ENCODE peak calls at places on chromosomes 2 and 18, in ten cellular contexts. E is fibroblast of pulmonary artery; H is cardiac muscle cell; U is activated CD8-positive, alpha-beta T cell treated with anti-CD3 and anti-CD28 coated beads for 36 hours; Q is mesothelial cell of epicardium; I is brain microvascular endothelial cell; W is vagina; M is HFFc6; P is HepG2; X is fibroblast of lung. B is an unnamed sample.

GRCh38 chr2:216017365-216017764 is 4.0 kb upstream of the MREG start:
- DNase-seq in E (no peak), H (no peak), U (peak), Q (no peak), I (no peak), W (no peak), M (peak), P (no peak), X (no peak), B (no peak)

GRCh38 chr2:212939777-212940531 is 211.5 kb downstream of the IKZF2 start:
- DNase-seq in E (no peak), H (no peak), U (no peak), Q (no peak), I (no peak), W (no peak), M (no peak), P (peak), X (no peak), B (no peak)

GRCh38 chr2:130765464-130765863 is 10.1 kb downstream of the AMER3 start:
- DNase-seq in E (no peak), H (no peak), U (no peak), Q (no peak), I (no peak), W (no peak), M (no peak), P (no peak), X (no peak), B (no peak)

GRCh38 chr2:23901966-23902942 is 24.7 kb downstream of the ATAD2B start:
- DNase-seq in E (peak), H (no peak), U (no peak), Q (no peak), I (no peak), W (no peak), M (peak), P (no peak), X (peak), B (no peak)

GRCh38 chr18:49207373-49207772 is 253.1 kb downstream of the DYM start:
- DNase-seq in E (peak), H (no peak), U (no peak), Q (no peak), I (peak), W (no peak), M (peak), P (no peak), X (no peak), B (no peak)

GRCh38 chr2:196959750-196960392 is 33.4 kb upstream of the PGAP1 start:
- DNase-seq in E (peak), H (no peak), U (no peak), Q (no peak), I (no peak), W (no peak), M (no peak), P (peak), X (peak), B (no peak)

GRCh38 chr2:170930132-170931109 is 1.4 kb downstream of the GORASP2 start:
- DNase-seq in E (peak), H (peak), U (peak), Q (no peak), I (peak), W (no peak), M (peak), P (peak), X (peak), B (peak)

GRCh38 chr18:36493349-36494281 is 196.1 kb downstream of the FHOD3 start:
- DNase-seq in E (peak), H (peak), U (no peak), Q (no peak), I (no peak), W (no peak), M (no peak), P (peak), X (no peak), B (no peak)

GRCh38 chr2:206869824-206870495 is 69.4 kb upstream of the CPO start:
- DNase-seq in E (no peak), H (no peak), U (no peak), Q (no peak), I (no peak), W (no peak), M (no peak), P (no peak), X (no peak), B (no peak)

GRCh38 chr2:205965707-205966106 is 120.3 kb downstream of the INO80D start:
- DNase-seq in E (no peak), H (no peak), U (no peak), Q (no peak), I (no peak), W (no peak), M (no peak), P (no peak), X (no peak), B (no peak)

GRCh38 chr2:111049792-111050640 is 70.7 kb upstream of the BCL2L11 start:
- DNase-seq in E (peak), H (peak), U (peak), Q (no peak), I (no peak), W (no peak), M (no peak), P (peak), X (no peak), B (no peak)

GRCh38 chr2:131148426-131148825 is 43.3 kb downstream of the PLEKHB2 start:
- DNase-seq in E (no peak), H (no peak), U (no peak), Q (no peak), I (no peak), W (no peak), M (no peak), P (no peak), X (no peak), B (no peak)

GRCh38 chr18:45851196-45851925 is 25.9 kb downstream of the SIGLEC15 start:
- DNase-seq in E (no peak), H (peak), U (no peak), Q (no peak), I (no peak), W (no peak), M (no peak), P (no peak), X (peak), B (no peak)

GRCh38 chr2:176567361-176567760 is 298.1 kb downstream of the MTX2 start:
- DNase-seq in E (no peak), H (no peak), U (no peak), Q (no peak), I (no peak), W (no peak), M (no peak), P (no peak), X (no peak), B (no peak)

GRCh38 chr2:20620271-20620681 is 30.6 kb downstream of the HS1BP3 start:
- DNase-seq in E (no peak), H (no peak), U (no peak), Q (no peak), I (no peak), W (no peak), M (no peak), P (no peak), X (no peak), B (no peak)

GRCh38 chr2:85765081-85765731 is 11.4 kb downstream of the ATOH8 start:
- DNase-seq in E (no peak), H (peak), U (no peak), Q (no peak), I (no peak), W (no peak), M (no peak), P (no peak), X (no peak), B (no peak)

GRCh38 chr2:66576381-66577330 is 141.7 kb downstream of the MEIS1 start:
- DNase-seq in E (peak), H (peak), U (no peak), Q (no peak), I (no peak), W (no peak), M (peak), P (peak), X (peak), B (no peak)

GRCh38 chr2:1816414-1816911 is 72.1 kb upstream of the PXDN start:
- DNase-seq in E (peak), H (no peak), U (no peak), Q (no peak), I (no peak), W (no peak), M (no peak), P (no peak), X (peak), B (no peak)

GRCh38 chr18:56831988-56832387 is 180.8 kb downstream of the WDR7 start:
- DNase-seq in E (no peak), H (no peak), U (no peak), Q (no peak), I (peak), W (no peak), M (no peak), P (no peak), X (peak), B (no peak)

GRCh38 chr2:15808980-15809379 is 131.4 kb upstream of the MYCN start:
- DNase-seq in E (no peak), H (peak), U (no peak), Q (no peak), I (no peak), W (no peak), M (no peak), P (no peak), X (no peak), B (no peak)

GRCh38 chr18:9988665-9989064 is 74.8 kb downstream of the VAPA start:
- DNase-seq in E (no peak), H (no peak), U (no peak), Q (no peak), I (no peak), W (no peak), M (no peak), P (peak), X (no peak), B (no peak)

GRCh38 chr2:61005736-61006135 is 11.8 kb upstream of the PEX13 start:
- DNase-seq in E (no peak), H (no peak), U (no peak), Q (no peak), I (no peak), W (no peak), M (no peak), P (no peak), X (no peak), B (no peak)

GRCh38 chr2:187505064-187505672 is 49.1 kb downstream of the TFPI start:
- DNase-seq in E (no peak), H (no peak), U (no peak), Q (no peak), I (no peak), W (no peak), M (no peak), P (no peak), X (no peak), B (no peak)

GRCh38 chr2:212088353-212088752 is 450.2 kb downstream of the ERBB4 start:
- DNase-seq in E (no peak), H (no peak), U (no peak), Q (no peak), I (no peak), W (no peak), M (no peak), P (no peak), X (no peak), B (no peak)

GRCh38 chr2:102514061-102514785 is 41.2 kb downstream of the SLC9A4 start:
- DNase-seq in E (peak), H (no peak), U (no peak), Q (no peak), I (peak), W (no peak), M (peak), P (peak), X (peak), B (no peak)

DNA sequence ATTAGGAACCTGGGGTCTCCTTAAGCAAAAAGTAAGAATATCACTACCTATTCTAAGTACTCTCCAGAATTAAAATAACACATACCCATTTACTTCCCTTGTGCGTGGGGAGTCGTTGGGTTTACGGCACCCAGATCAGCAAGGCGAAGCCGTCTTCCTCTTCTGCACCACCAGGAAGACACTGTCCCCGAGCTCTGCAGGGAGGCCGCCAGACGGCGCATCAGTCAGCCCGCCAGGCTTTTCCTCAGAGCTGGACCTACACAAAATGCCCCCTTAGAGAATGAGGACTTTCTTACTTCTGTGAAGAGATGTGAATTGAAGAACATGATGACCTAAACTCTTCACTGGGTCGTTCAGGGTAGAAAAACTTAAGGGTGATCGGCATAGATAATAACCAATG is 526.5 kb downstream of the GALR1 start:
- DNase-seq in E (no peak), H (no peak), U (no peak), Q (no peak), I (no peak), W (no peak), M (no peak), P (no peak), X (no peak), B (no peak)
- TF ChIP-seq CTCF in E (no peak), H (no peak), U (no peak), Q (no peak), I (no peak), W (no peak), M (no peak), P (no peak), X (no peak), B (no peak)

GRCh38 chr2:226172314-226172713 is 627.3 kb downstream of the IRS1 start:
- DNase-seq in E (no peak), H (no peak), U (no peak), Q (no peak), I (no peak), W (no peak), M (no peak), P (no peak), X (no peak), B (no peak)

GRCh38 chr2:226176298-226176984 is 623.2 kb downstream of the IRS1 start:
- DNase-seq in E (no peak), H (no peak), U (no peak), Q (no peak), I (no peak), W (no peak), M (no peak), P (no peak), X (no peak), B (no peak)

GRCh38 chr2:226172939-226173338 is 626.7 kb downstream of the IRS1 start:
- DNase-seq in E (no peak), H (no peak), U (no peak), Q (no peak), I (no peak), W (no peak), M (no peak), P (no peak), X (no peak), B (no peak)

GRCh38 chr2:226169751-226170581 is 629.7 kb downstream of the IRS1 start:
- DNase-seq in E (no peak), H (no peak), U (no peak), Q (no peak), I (no peak), W (no peak), M (no peak), P (peak), X (no peak), B (no peak)

DNA sequence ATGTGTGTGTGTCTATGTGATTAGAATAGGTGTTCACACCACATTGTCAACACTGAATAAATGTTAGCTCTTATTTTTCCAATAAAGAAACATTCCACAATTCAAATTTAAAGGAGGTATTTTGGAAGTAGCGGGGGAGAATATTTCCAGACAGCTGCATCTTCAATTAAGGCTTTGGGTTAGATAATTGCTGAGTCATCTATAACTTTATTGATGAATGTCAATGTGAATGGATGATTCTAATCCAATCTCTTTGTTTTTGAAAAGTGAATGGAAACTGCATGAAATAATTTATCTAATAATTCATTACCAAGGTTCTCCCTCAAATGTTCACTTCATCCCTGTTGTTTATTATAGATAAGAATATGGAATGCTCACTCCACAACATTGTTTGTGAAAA is 625.2 kb downstream of the IRS1 start:
- DNase-seq in E (no peak), H (no peak), U (no peak), Q (no peak), I (no peak), W (no peak), M (no peak), P (no peak), X (no peak), B (no peak)
- TF ChIP-seq CTCF in E (no peak), H (no peak), U (no peak), Q (no peak), I (no peak), W (no peak), M (no peak), P (no peak), X (no peak), B (no peak)

DNA sequence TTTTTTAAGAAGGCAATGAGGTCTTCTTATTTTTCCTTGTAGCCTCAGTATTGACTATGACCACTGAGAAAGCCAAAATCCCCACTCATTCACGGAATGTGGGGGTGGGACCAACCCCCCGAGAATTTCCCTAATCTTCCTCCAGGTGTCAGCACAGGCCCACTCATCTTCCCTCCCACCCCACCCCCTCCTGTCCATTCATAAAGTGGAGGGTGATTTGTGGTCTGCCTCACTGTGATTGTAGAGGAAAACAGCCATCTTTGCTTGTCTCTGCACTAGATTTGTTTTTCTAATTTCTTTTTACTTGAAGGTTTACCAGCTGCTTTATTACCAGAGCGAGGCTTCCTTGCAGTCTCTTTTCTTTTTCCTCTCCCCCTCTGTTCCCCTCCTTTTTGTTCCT is 171.7 kb downstream of the ICOS start:
- DNase-seq in E (no peak), H (peak), U (peak), Q (no peak), I (peak), W (no peak), M (no peak), P (peak), X (peak), B (peak)
- TF ChIP-seq CTCF in E (peak), H (no peak), U (peak), Q (peak), I (peak), W (peak), M (peak), P (peak), X (peak), B (peak)

GRCh38 chr18:31217038-31217437 is 54.4 kb upstream of the DSC1 start:
- DNase-seq in E (no peak), H (no peak), U (no peak), Q (no peak), I (no peak), W (no peak), M (no peak), P (no peak), X (no peak), B (no peak)
- TF ChIP-seq CTCF in E (no peak), H (no peak), U (no peak), Q (no peak), I (no peak), W (no peak), M (no peak), P (no peak), X (no peak), B (no peak)

DNA sequence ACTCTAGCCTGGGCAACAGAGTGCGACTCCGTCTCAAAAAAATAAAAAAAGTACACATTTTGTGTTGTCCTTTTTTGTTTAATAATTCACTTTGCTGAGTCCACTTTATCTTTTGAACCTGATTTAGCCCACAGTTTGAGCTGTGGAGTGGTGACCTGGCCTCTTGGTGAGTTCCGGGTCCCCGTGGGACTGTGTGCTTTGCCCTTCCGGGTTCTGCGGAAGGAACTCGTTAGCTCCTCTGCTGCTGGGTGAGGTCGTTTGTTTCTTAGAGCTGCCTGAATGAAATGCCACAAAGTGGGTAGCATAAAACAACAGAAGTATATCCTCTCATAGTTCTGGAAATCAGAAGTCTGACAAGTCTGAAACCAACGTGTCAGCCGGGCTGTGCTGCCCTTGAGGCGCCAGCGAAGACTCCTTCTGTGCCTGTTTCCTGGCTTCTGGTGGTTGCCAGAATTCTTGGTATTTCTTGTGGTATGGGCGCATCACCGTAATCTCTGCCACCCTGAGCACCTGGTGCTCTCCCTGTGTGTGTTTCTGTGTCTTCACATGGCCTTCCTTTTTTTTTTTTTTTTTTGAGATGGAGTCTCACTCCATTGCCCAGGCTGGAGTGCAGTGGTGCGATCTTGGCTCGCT is 3.5 kb downstream of the EFHD1 start:
- DNase-seq in E (no peak), H (no peak), U (peak), Q (no peak), I (no peak), W (no peak), M (no peak), P (no peak), X (no peak), B (no peak)
- TF ChIP-seq CTCF in E (no peak), H (no peak), U (no peak), Q (no peak), I (no peak), W (no peak), M (no peak), P (no peak), X (no peak), B (no peak)

GRCh38 chr18:58495202-58495601 is 133.7 kb downstream of the ALPK2 start:
- DNase-seq in E (no peak), H (no peak), U (no peak), Q (no peak), I (no peak), W (no peak), M (no peak), P (no peak), X (peak), B (no peak)

GRCh38 chr18:58497845-58498244 is 131.0 kb downstream of the ALPK2 start:
- DNase-seq in E (peak), H (no peak), U (no peak), Q (no peak), I (no peak), W (no peak), M (peak), P (no peak), X (no peak), B (no peak)

GRCh38 chr18:58495634-58496033 is 133.3 kb downstream of the ALPK2 start:
- DNase-seq in E (no peak), H (no peak), U (no peak), Q (no peak), I (no peak), W (no peak), M (no peak), P (no peak), X (no peak), B (no peak)

GRCh38 chr18:58496231-58496630 is 132.7 kb downstream of the ALPK2 start:
- DNase-seq in E (no peak), H (no peak), U (no peak), Q (no peak), I (no peak), W (no peak), M (no peak), P (no peak), X (no peak), B (no peak)

DNA sequence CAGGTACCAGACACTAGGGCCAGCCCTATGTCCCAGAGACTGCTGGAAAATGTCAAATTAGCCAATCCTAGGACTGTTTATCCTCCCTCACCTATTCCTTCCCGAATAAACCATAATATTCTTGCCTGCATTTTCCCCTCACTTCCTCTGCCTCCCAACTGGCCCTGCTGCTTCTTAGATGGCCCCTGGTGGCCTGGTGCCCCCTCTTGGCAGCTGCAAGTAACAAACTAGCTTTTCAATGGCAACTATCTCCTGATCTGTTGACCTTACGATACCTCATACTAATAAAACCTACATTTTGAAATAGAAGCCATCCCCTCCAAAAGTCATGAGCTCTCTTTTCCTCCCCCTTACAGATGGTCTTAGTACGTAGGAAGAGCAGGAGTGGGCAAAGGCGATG is 132.0 kb downstream of the ALPK2 start:
- DNase-seq in E (peak), H (no peak), U (no peak), Q (no peak), I (no peak), W (no peak), M (no peak), P (peak), X (no peak), B (no peak)
- TF ChIP-seq CTCF in E (peak), H (peak), U (peak), Q (no peak), I (peak), W (no peak), M (peak), P (peak), X (peak), B (no peak)

B was measured in natural killer cell.